ENCODE peak calls at places on chromosomes 16 and 17, in five cellular contexts. Y is GM23338, K is stomach, N is Kasumi-1, I is fibroblast of mammary gland. V is an unnamed sample.

GRCh38 chr16:3665508-3665907 is 11.0 kb downstream of the DNASE1 start:
- DNase-seq in Y (no peak), K (no peak), N (no peak), I (no peak), V (no peak)

GRCh38 chr16:15643453-15644305 is 725 bp upstream of the MARF1 start:
- DNase-seq in Y (peak), K (no peak), N (peak), I (peak), V (no peak)

GRCh38 chr17:82661717-82662683 is 13.8 kb upstream of the WDR45B start:
- DNase-seq in Y (no peak), K (no peak), N (no peak), I (no peak), V (no peak)

GRCh38 chr16:30458561-30459394 is 13.1 kb upstream of the SEPHS2 start:
- DNase-seq in Y (no peak), K (peak), N (peak), I (no peak), V (no peak)

GRCh38 chr17:45902892-45903346 is 8.6 kb downstream of the MAPT start:
- DNase-seq in Y (no peak), K (peak), N (no peak), I (no peak), V (no peak)

GRCh38 chr17:76957600-76958464 is 89.6 kb downstream of the MGAT5B start:
- DNase-seq in Y (peak), K (no peak), N (no peak), I (peak), V (no peak)

GRCh38 chr17:81294512-81295030 is 536 bp downstream of the SLC38A10 start:
- DNase-seq in Y (peak), K (peak), N (peak), I (peak), V (no peak)

GRCh38 chr17:79114455-79115301 is 40.1 kb downstream of the ENGASE start:
- DNase-seq in Y (no peak), K (peak), N (no peak), I (no peak), V (no peak)

GRCh38 chr17:18187226-18187625 is 3.6 kb downstream of the ALKBH5 start:
- DNase-seq in Y (no peak), K (no peak), N (no peak), I (peak), V (no peak)

GRCh38 chr17:28282596-28282995 is 36.4 kb upstream of the TMEM97 start:
- DNase-seq in Y (no peak), K (no peak), N (no peak), I (peak), V (no peak)

GRCh38 chr16:58038219-58038641 is 12.7 kb downstream of the MMP15 start:
- DNase-seq in Y (no peak), K (no peak), N (no peak), I (no peak), V (no peak)

GRCh38 chr17:564526-564925 is 150.1 kb downstream of the VPS53 start:
- DNase-seq in Y (no peak), K (no peak), N (no peak), I (no peak), V (no peak)

GRCh38 chr17:69084911-69085310 is 24.2 kb upstream of the ABCA9 start:
- DNase-seq in Y (peak), K (no peak), N (no peak), I (no peak), V (no peak)

GRCh38 chr16:13779676-13780075 is 140.3 kb upstream of the ERCC4 start:
- DNase-seq in Y (no peak), K (no peak), N (no peak), I (no peak), V (no peak)

GRCh38 chr16:20903116-20903888 is 2.7 kb downstream of the LYRM1 start:
- DNase-seq in Y (no peak), K (no peak), N (no peak), I (no peak), V (no peak)

GRCh38 chr17:44912763-44913544 is 2.3 kb downstream of the GFAP start:
- DNase-seq in Y (no peak), K (no peak), N (no peak), I (no peak), V (no peak)

GRCh38 chr16:72554935-72555334 is 383.0 kb upstream of the PMFBP1 start:
- DNase-seq in Y (no peak), K (no peak), N (no peak), I (peak), V (no peak)

GRCh38 chr16:6081320-6081976 is 983.9 kb upstream of the EEF2KMT start:
- DNase-seq in Y (peak), K (no peak), N (no peak), I (no peak), V (no peak)

GRCh38 chr17:35002876-35003551 is 22.7 kb downstream of the LIG3 start:
- DNase-seq in Y (no peak), K (peak), N (no peak), I (peak), V (no peak)

GRCh38 chr17:64331946-64332493 is 58.6 kb downstream of the PECAM1 start:
- DNase-seq in Y (no peak), K (no peak), N (peak), I (peak), V (no peak)

GRCh38 chr17:10683853-10684252 is 13.5 kb downstream of the SCO1 start:
- DNase-seq in Y (peak), K (no peak), N (peak), I (peak), V (no peak)

GRCh38 chr17:37535906-37536305 is 46.2 kb downstream of the DUSP14 start:
- DNase-seq in Y (no peak), K (no peak), N (no peak), I (no peak), V (no peak)

GRCh38 chr17:83195330-83196087 is 116.1 kb downstream of the METRNL start:
- DNase-seq in Y (no peak), K (peak), N (no peak), I (peak), V (peak)

GRCh38 chr17:1197781-1198490 is 18.2 kb upstream of the ABR start:
- DNase-seq in Y (no peak), K (peak), N (peak), I (no peak), V (no peak)

GRCh38 chr16:29961127-29961478 is 776 bp upstream of the TMEM219 start:
- DNase-seq in Y (no peak), K (no peak), N (no peak), I (no peak), V (no peak)

GRCh38 chr16:78655481-78656114 is 556.1 kb downstream of the WWOX start:
- DNase-seq in Y (no peak), K (no peak), N (no peak), I (no peak), V (no peak)

GRCh38 chr17:48012151-48012520 is 25.5 kb downstream of the COPZ2 start:
- DNase-seq in Y (peak), K (peak), N (peak), I (no peak), V (no peak)

GRCh38 chr17:65902831-65903549 is 288.9 kb downstream of the CEP112 start:
- DNase-seq in Y (peak), K (no peak), N (no peak), I (no peak), V (no peak)

GRCh38 chr17:45276031-45276430 is 14.1 kb upstream of the SPATA32 start:
- DNase-seq in Y (no peak), K (no peak), N (no peak), I (peak), V (no peak)

GRCh38 chr16:56041556-56042140 is 149.6 kb upstream of the GNAO1 start:
- DNase-seq in Y (peak), K (no peak), N (no peak), I (no peak), V (no peak)

GRCh38 chr16:31141489-31142108 is 6.1 kb upstream of the PRSS8 start:
- DNase-seq in Y (no peak), K (no peak), N (no peak), I (peak), V (no peak)

GRCh38 chr16:23768581-23768980 is 13.8 kb downstream of the CHP2 start:
- DNase-seq in Y (no peak), K (no peak), N (no peak), I (no peak), V (no peak)

GRCh38 chr17:2190014-2190413 is 113.6 kb downstream of the SMG6 start:
- DNase-seq in Y (no peak), K (no peak), N (no peak), I (peak), V (no peak)

GRCh38 chr16:1333149-1333812 is at the start of gene BAIAP3:
- DNase-seq in Y (peak), K (peak), N (no peak), I (no peak), V (no peak)

GRCh38 chr16:57607676-57608461 is 20.6 kb upstream of the ADGRG1 start:
- DNase-seq in Y (no peak), K (no peak), N (no peak), I (no peak), V (no peak)

GRCh38 chr17:62807812-62808575 is at the start of gene MARCHF10:
- DNase-seq in Y (peak), K (peak), N (no peak), I (no peak), V (no peak)

GRCh38 chr17:33463887-33464286 is 170.8 kb upstream of the ASIC2 start:
- DNase-seq in Y (no peak), K (no peak), N (no peak), I (no peak), V (no peak)

GRCh38 chr17:72657467-72658317 is 434.8 kb downstream of the SLC39A11 start:
- DNase-seq in Y (peak), K (no peak), N (no peak), I (peak), V (no peak)

GRCh38 chr16:87552772-87553171 is 49.5 kb upstream of the JPH3 start:
- DNase-seq in Y (no peak), K (no peak), N (no peak), I (no peak), V (no peak)

GRCh38 chr17:47978324-47978723 is 7.4 kb downstream of the CDK5RAP3 start:
- DNase-seq in Y (peak), K (peak), N (peak), I (peak), V (no peak)